ENCODE peak calls at places on chromosomes 12 and 14, in ten cellular contexts. One of them, this sample, is unnamed.

GRCh38 chr12:121397521-121397920 is 2.4 kb upstream of the RNF34 start:
- DNase-seq in cardiac muscle cell: no peak
- DNase-seq in hepatocyte: no peak
- DNase-seq in right lobe of liver: no peak
- DNase-seq in RWPE2: no peak
- DNase-seq in mesothelial cell of epicardium: no peak
- DNase-seq in RWPE1: no peak
- DNase-seq in WTC11: no peak
- DNase-seq in B cell: no peak
- DNase-seq in uterus: no peak
- DNase-seq in this sample: no peak

GRCh38 chr14:103072595-103073366 is 11.2 kb upstream of the LBHD2 start:
- DNase-seq in cardiac muscle cell: peak; percentile 26
- DNase-seq in hepatocyte: peak; percentile 69
- DNase-seq in right lobe of liver: peak; percentile 59
- DNase-seq in RWPE2: no peak
- DNase-seq in mesothelial cell of epicardium: no peak
- DNase-seq in RWPE1: peak; percentile 45
- DNase-seq in WTC11: no peak
- DNase-seq in B cell: no peak
- DNase-seq in uterus: no peak
- DNase-seq in this sample: no peak

GRCh38 chr12:131366261-131366871 is 344.5 kb upstream of the SFSWAP start:
- DNase-seq in cardiac muscle cell: no peak
- DNase-seq in hepatocyte: no peak
- DNase-seq in right lobe of liver: no peak
- DNase-seq in RWPE2: no peak
- DNase-seq in mesothelial cell of epicardium: no peak
- DNase-seq in RWPE1: no peak
- DNase-seq in WTC11: no peak
- DNase-seq in B cell: no peak
- DNase-seq in uterus: peak; percentile 32
- DNase-seq in this sample: no peak

GRCh38 chr12:57263096-57263495 is 12.1 kb upstream of the STAC3 start:
- DNase-seq in cardiac muscle cell: no peak
- DNase-seq in hepatocyte: no peak
- DNase-seq in right lobe of liver: no peak
- DNase-seq in RWPE2: no peak
- DNase-seq in mesothelial cell of epicardium: no peak
- DNase-seq in RWPE1: no peak
- DNase-seq in WTC11: no peak
- DNase-seq in B cell: no peak
- DNase-seq in uterus: no peak
- DNase-seq in this sample: no peak

GRCh38 chr14:35123388-35123703 is 994 bp downstream of the PRORP start:
- DNase-seq in cardiac muscle cell: no peak
- DNase-seq in hepatocyte: no peak
- DNase-seq in right lobe of liver: no peak
- DNase-seq in RWPE2: no peak
- DNase-seq in mesothelial cell of epicardium: no peak
- DNase-seq in RWPE1: no peak
- DNase-seq in WTC11: no peak
- DNase-seq in B cell: no peak
- DNase-seq in uterus: no peak
- DNase-seq in this sample: no peak

GRCh38 chr12:94879542-94879941 is 124.0 kb downstream of the NDUFA12 start:
- DNase-seq in cardiac muscle cell: peak; percentile 75
- DNase-seq in hepatocyte: peak; percentile 42
- DNase-seq in right lobe of liver: no peak
- DNase-seq in RWPE2: no peak
- DNase-seq in mesothelial cell of epicardium: no peak
- DNase-seq in RWPE1: no peak
- DNase-seq in WTC11: peak; percentile 34
- DNase-seq in B cell: peak; percentile 38
- DNase-seq in uterus: no peak
- DNase-seq in this sample: no peak

GRCh38 chr14:98826618-98827017 is 445.4 kb downstream of the BCL11B start:
- DNase-seq in cardiac muscle cell: no peak
- DNase-seq in hepatocyte: no peak
- DNase-seq in right lobe of liver: no peak
- DNase-seq in RWPE2: no peak
- DNase-seq in mesothelial cell of epicardium: no peak
- DNase-seq in RWPE1: no peak
- DNase-seq in WTC11: no peak
- DNase-seq in B cell: no peak
- DNase-seq in uterus: no peak
- DNase-seq in this sample: no peak

GRCh38 chr12:77686760-77687159 is 143.9 kb upstream of the NAV3 start:
- DNase-seq in cardiac muscle cell: peak; percentile 9
- DNase-seq in hepatocyte: no peak
- DNase-seq in right lobe of liver: no peak
- DNase-seq in RWPE2: no peak
- DNase-seq in mesothelial cell of epicardium: no peak
- DNase-seq in RWPE1: no peak
- DNase-seq in WTC11: no peak
- DNase-seq in B cell: no peak
- DNase-seq in uterus: no peak
- DNase-seq in this sample: no peak

GRCh38 chr14:58878740-58879139 is 241.0 kb downstream of the DACT1 start:
- DNase-seq in cardiac muscle cell: no peak
- DNase-seq in hepatocyte: no peak
- DNase-seq in right lobe of liver: no peak
- DNase-seq in RWPE2: no peak
- DNase-seq in mesothelial cell of epicardium: no peak
- DNase-seq in RWPE1: no peak
- DNase-seq in WTC11: no peak
- DNase-seq in B cell: no peak
- DNase-seq in uterus: no peak
- DNase-seq in this sample: no peak

GRCh38 chr14:58887931-58888330 is 250.2 kb downstream of the DACT1 start:
- DNase-seq in cardiac muscle cell: no peak
- DNase-seq in hepatocyte: no peak
- DNase-seq in right lobe of liver: no peak
- DNase-seq in RWPE2: no peak
- DNase-seq in mesothelial cell of epicardium: no peak
- DNase-seq in RWPE1: peak; percentile 45
- DNase-seq in WTC11: no peak
- DNase-seq in B cell: no peak
- DNase-seq in uterus: no peak
- DNase-seq in this sample: no peak

GRCh38 chr14:58882577-58883018 is 244.8 kb downstream of the DACT1 start:
- DNase-seq in cardiac muscle cell: no peak
- DNase-seq in hepatocyte: peak; percentile 17
- DNase-seq in right lobe of liver: no peak
- DNase-seq in RWPE2: no peak
- DNase-seq in mesothelial cell of epicardium: no peak
- DNase-seq in RWPE1: no peak
- DNase-seq in WTC11: no peak
- DNase-seq in B cell: no peak
- DNase-seq in uterus: no peak
- DNase-seq in this sample: no peak

GRCh38 chr14:58881433-58881832 is 243.7 kb downstream of the DACT1 start:
- DNase-seq in cardiac muscle cell: no peak
- DNase-seq in hepatocyte: no peak
- DNase-seq in right lobe of liver: no peak
- DNase-seq in RWPE2: no peak
- DNase-seq in mesothelial cell of epicardium: no peak
- DNase-seq in RWPE1: no peak
- DNase-seq in WTC11: no peak
- DNase-seq in B cell: no peak
- DNase-seq in uterus: no peak
- DNase-seq in this sample: no peak

GRCh38 chr14:58884442-58884841 is 246.7 kb downstream of the DACT1 start:
- DNase-seq in cardiac muscle cell: no peak
- DNase-seq in hepatocyte: no peak
- DNase-seq in right lobe of liver: no peak
- DNase-seq in RWPE2: no peak
- DNase-seq in mesothelial cell of epicardium: no peak
- DNase-seq in RWPE1: no peak
- DNase-seq in WTC11: no peak
- DNase-seq in B cell: no peak
- DNase-seq in uterus: no peak
- DNase-seq in this sample: no peak
- TF ChIP-seq CTCF in cardiac muscle cell: no peak
- TF ChIP-seq CTCF in hepatocyte: no peak
- TF ChIP-seq CTCF in right lobe of liver: peak; percentile 39
- TF ChIP-seq CTCF in RWPE2: peak; percentile 15
- TF ChIP-seq CTCF in mesothelial cell of epicardium: no peak
- TF ChIP-seq CTCF in RWPE1: peak; percentile 31
- TF ChIP-seq CTCF in WTC11: no peak
- TF ChIP-seq CTCF in B cell: no peak
- TF ChIP-seq CTCF in uterus: no peak
- TF ChIP-seq CTCF in this sample: no peak

GRCh38 chr12:42590324-42590934 is 883 bp upstream of the PRICKLE1 start:
- DNase-seq in cardiac muscle cell: peak; percentile 62
- DNase-seq in hepatocyte: peak; percentile 30
- DNase-seq in right lobe of liver: no peak
- DNase-seq in RWPE2: no peak
- DNase-seq in mesothelial cell of epicardium: no peak
- DNase-seq in RWPE1: no peak
- DNase-seq in WTC11: peak; percentile 25
- DNase-seq in B cell: peak; percentile 42
- DNase-seq in uterus: peak; percentile 43
- DNase-seq in this sample: no peak
- TF ChIP-seq CTCF in cardiac muscle cell: no peak
- TF ChIP-seq CTCF in hepatocyte: peak; percentile 12
- TF ChIP-seq CTCF in right lobe of liver: no peak
- TF ChIP-seq CTCF in RWPE2: no peak
- TF ChIP-seq CTCF in mesothelial cell of epicardium: no peak
- TF ChIP-seq CTCF in RWPE1: no peak
- TF ChIP-seq CTCF in WTC11: no peak
- TF ChIP-seq CTCF in B cell: no peak
- TF ChIP-seq CTCF in uterus: no peak
- TF ChIP-seq CTCF in this sample: no peak

DNA sequence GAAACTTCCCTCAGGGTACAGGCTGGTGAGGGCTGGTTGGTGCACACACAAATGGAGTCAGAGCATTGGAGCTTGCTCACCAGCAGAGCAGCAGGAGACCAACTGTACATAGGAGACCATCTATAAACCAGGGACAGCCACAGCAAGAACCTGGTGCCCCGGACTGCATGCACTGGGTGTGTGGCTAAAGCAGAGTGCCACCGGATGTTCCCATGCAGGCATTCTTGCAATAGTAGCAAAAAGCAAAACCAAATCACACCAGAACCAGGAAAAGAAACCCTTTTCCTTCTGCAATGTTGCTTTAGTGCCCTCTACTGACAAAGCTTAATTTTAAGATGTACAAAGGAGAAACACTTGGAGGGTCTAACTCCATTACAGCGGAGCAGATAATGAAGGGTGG is 136.3 kb downstream of the MDGA2 start:
- DNase-seq in cardiac muscle cell: peak; percentile 29
- DNase-seq in hepatocyte: peak; percentile 37
- DNase-seq in right lobe of liver: no peak
- DNase-seq in RWPE2: no peak
- DNase-seq in mesothelial cell of epicardium: no peak
- DNase-seq in RWPE1: no peak
- DNase-seq in WTC11: no peak
- DNase-seq in B cell: no peak
- DNase-seq in uterus: no peak
- DNase-seq in this sample: no peak
- TF ChIP-seq CTCF in cardiac muscle cell: peak; percentile 17
- TF ChIP-seq CTCF in hepatocyte: peak; percentile 63
- TF ChIP-seq CTCF in right lobe of liver: peak; percentile 61
- TF ChIP-seq CTCF in RWPE2: peak; percentile 53
- TF ChIP-seq CTCF in mesothelial cell of epicardium: no peak
- TF ChIP-seq CTCF in RWPE1: no peak
- TF ChIP-seq CTCF in WTC11: no peak
- TF ChIP-seq CTCF in B cell: no peak
- TF ChIP-seq CTCF in uterus: no peak
- TF ChIP-seq CTCF in this sample: no peak

GRCh38 chr12:44465139-44465538 is 411.0 kb downstream of the NELL2 start:
- DNase-seq in cardiac muscle cell: peak; percentile 19
- DNase-seq in hepatocyte: peak; percentile 8
- DNase-seq in right lobe of liver: no peak
- DNase-seq in RWPE2: no peak
- DNase-seq in mesothelial cell of epicardium: no peak
- DNase-seq in RWPE1: no peak
- DNase-seq in WTC11: no peak
- DNase-seq in B cell: no peak
- DNase-seq in uterus: no peak
- DNase-seq in this sample: no peak
- TF ChIP-seq CTCF in cardiac muscle cell: no peak
- TF ChIP-seq CTCF in hepatocyte: peak; percentile 28
- TF ChIP-seq CTCF in right lobe of liver: no peak
- TF ChIP-seq CTCF in RWPE2: no peak
- TF ChIP-seq CTCF in mesothelial cell of epicardium: no peak
- TF ChIP-seq CTCF in RWPE1: no peak
- TF ChIP-seq CTCF in WTC11: no peak
- TF ChIP-seq CTCF in B cell: no peak
- TF ChIP-seq CTCF in uterus: no peak
- TF ChIP-seq CTCF in this sample: no peak